ENCODE peak calls at places on chromosomes 2 and 18, in five cellular contexts. One of them, this sample, is unnamed. For H4K20me1, the result is how much of the 10 kb centered on the place peaks cover.

GRCh38 chr2:175111200-175111657 is 56.8 kb downstream of the ATF2 start:
- DNase-seq in H1: no peak
- DNase-seq in GM12878: peak
- DNase-seq in HepG2: peak
- DNase-seq in K562: peak
- DNase-seq in this sample: peak

GRCh38 chr18:79260023-79260422 is 135.7 kb upstream of the NFATC1 start:
- DNase-seq in H1: no peak
- DNase-seq in GM12878: no peak
- DNase-seq in HepG2: no peak
- DNase-seq in K562: no peak
- DNase-seq in this sample: no peak

GRCh38 chr2:45748239-45748638 is 96.8 kb downstream of the PRKCE start:
- DNase-seq in H1: no peak
- DNase-seq in GM12878: no peak
- DNase-seq in K562: no peak
- DNase-seq in HepG2: no peak
- DNase-seq in this sample: no peak

GRCh38 chr18:70422061-70422965 is 133.5 kb downstream of the SOCS6 start:
- DNase-seq in K562: no peak
- DNase-seq in HepG2: peak
- DNase-seq in GM12878: no peak
- DNase-seq in H1: no peak
- DNase-seq in this sample: no peak

GRCh38 chr2:241194811-241195210 is 6.3 kb downstream of the ANO7 start:
- DNase-seq in GM12878: no peak
- DNase-seq in H1: no peak
- DNase-seq in K562: no peak
- DNase-seq in HepG2: no peak
- DNase-seq in this sample: no peak

GRCh38 chr2:45965841-45966498 is 314.5 kb downstream of the PRKCE start:
- DNase-seq in GM12878: no peak
- DNase-seq in H1: no peak
- DNase-seq in K562: no peak
- DNase-seq in HepG2: no peak
- DNase-seq in this sample: no peak

GRCh38 chr2:231429152-231429551 is 33.6 kb downstream of the B3GNT7 start:
- DNase-seq in HepG2: no peak
- DNase-seq in K562: no peak
- DNase-seq in GM12878: no peak
- DNase-seq in H1: no peak
- DNase-seq in this sample: peak

GRCh38 chr2:23420091-23420839 is 35.3 kb downstream of the KLHL29 start:
- DNase-seq in HepG2: no peak
- DNase-seq in GM12878: no peak
- DNase-seq in H1: peak
- DNase-seq in K562: no peak
- DNase-seq in this sample: no peak

GRCh38 chr2:45244928-45245327 is 235.7 kb upstream of the SIX2 start:
- DNase-seq in H1: no peak
- DNase-seq in HepG2: no peak
- DNase-seq in GM12878: no peak
- DNase-seq in K562: no peak
- DNase-seq in this sample: no peak

GRCh38 chr2:98569197-98569793 is 39.0 kb downstream of the COA5 start:
- DNase-seq in HepG2: peak
- DNase-seq in GM12878: no peak
- DNase-seq in K562: peak
- DNase-seq in H1: peak
- DNase-seq in this sample: peak

GRCh38 chr2:220783651-220784050 is 788.5 kb downstream of the EPHA4 start:
- DNase-seq in H1: no peak
- DNase-seq in GM12878: no peak
- DNase-seq in HepG2: no peak
- DNase-seq in K562: no peak
- DNase-seq in this sample: no peak

GRCh38 chr18:45255142-45255890 is 360.0 kb upstream of the SLC14A2 start:
- DNase-seq in H1: no peak
- DNase-seq in HepG2: no peak
- DNase-seq in K562: no peak
- DNase-seq in GM12878: no peak
- DNase-seq in this sample: peak

GRCh38 chr2:185417111-185417510 is 321.5 kb upstream of the FSIP2 start:
- DNase-seq in HepG2: no peak
- DNase-seq in H1: no peak
- DNase-seq in K562: no peak
- DNase-seq in GM12878: no peak
- DNase-seq in this sample: no peak

GRCh38 chr2:8312861-8313768 is 368.7 kb upstream of the ID2 start:
- DNase-seq in GM12878: peak
- DNase-seq in K562: peak
- DNase-seq in H1: peak
- DNase-seq in HepG2: no peak
- DNase-seq in this sample: no peak

GRCh38 chr2:16325613-16326510 is 339.8 kb downstream of the CYRIA start:
- DNase-seq in H1: no peak
- DNase-seq in GM12878: no peak
- DNase-seq in HepG2: no peak
- DNase-seq in K562: no peak
- DNase-seq in this sample: no peak

GRCh38 chr2:20635698-20636584 is 15.0 kb downstream of the HS1BP3 start:
- DNase-seq in GM12878: no peak
- DNase-seq in H1: peak
- DNase-seq in K562: peak
- DNase-seq in HepG2: peak
- DNase-seq in this sample: peak

GRCh38 chr2:113685471-113685870 is 58.4 kb downstream of the RABL2A start:
- DNase-seq in HepG2: no peak
- DNase-seq in K562: no peak
- DNase-seq in GM12878: no peak
- DNase-seq in H1: no peak
- DNase-seq in this sample: no peak

GRCh38 chr2:163553601-163554000 is 182.2 kb downstream of the FIGN start:
- DNase-seq in K562: no peak
- DNase-seq in GM12878: no peak
- DNase-seq in H1: no peak
- DNase-seq in HepG2: no peak
- DNase-seq in this sample: no peak

GRCh38 chr2:236172238-236172865 is 4.2 kb upstream of the GBX2 start:
- DNase-seq in H1: peak
- DNase-seq in K562: no peak
- DNase-seq in HepG2: no peak
- DNase-seq in GM12878: no peak
- DNase-seq in this sample: peak

GRCh38 chr2:236176417-236176816 is 8.2 kb upstream of the GBX2 start:
- DNase-seq in GM12878: no peak
- DNase-seq in K562: peak
- DNase-seq in HepG2: peak
- DNase-seq in H1: peak
- DNase-seq in this sample: peak

GRCh38 chr2:236172866-236173733 is 4.9 kb upstream of the GBX2 start:
- DNase-seq in GM12878: no peak
- DNase-seq in H1: peak
- DNase-seq in K562: no peak
- DNase-seq in HepG2: peak
- DNase-seq in this sample: peak

GRCh38 chr2:236174608-236175001 is 6.4 kb upstream of the GBX2 start:
- DNase-seq in GM12878: no peak
- DNase-seq in HepG2: no peak
- DNase-seq in H1: no peak
- DNase-seq in K562: no peak
- DNase-seq in this sample: peak

GRCh38 chr2:236173734-236174607 is 5.8 kb upstream of the GBX2 start:
- DNase-seq in GM12878: no peak
- DNase-seq in H1: peak
- DNase-seq in HepG2: no peak
- DNase-seq in K562: no peak
- DNase-seq in this sample: peak
- TF ChIP-seq EZH2 in GM12878: no peak
- TF ChIP-seq EZH2 in H1: peak
- TF ChIP-seq EZH2 in HepG2: peak
- TF ChIP-seq EZH2 in K562: no peak
- TF ChIP-seq EZH2 in this sample: peak

GRCh38 chr2:64543006-64543697 is 19.0 kb downstream of the AFTPH start:
- DNase-seq in K562: no peak
- DNase-seq in HepG2: peak
- DNase-seq in H1: no peak
- DNase-seq in GM12878: no peak
- DNase-seq in this sample: no peak
- H4K20me1 ChIP-seq in K562: under half
- H4K20me1 ChIP-seq in HepG2: under half
- H4K20me1 ChIP-seq in H1: under half
- H4K20me1 ChIP-seq in GM12878: under half
- H4K20me1 ChIP-seq in this sample: under half

GRCh38 chr2:74552914-74553811 is 579 bp downstream of the LOXL3 start:
- DNase-seq in GM12878: no peak
- DNase-seq in H1: peak
- DNase-seq in K562: no peak
- DNase-seq in HepG2: no peak
- DNase-seq in this sample: peak
- TF ChIP-seq CREB1 in GM12878: no peak
- TF ChIP-seq CREB1 in H1: no peak
- TF ChIP-seq CREB1 in K562: no peak
- TF ChIP-seq CREB1 in HepG2: no peak
- TF ChIP-seq CREB1 in this sample: no peak

GRCh38 chr2:68318686-68319396 is 908 bp downstream of the CNRIP1 start:
- DNase-seq in HepG2: no peak
- DNase-seq in K562: no peak
- DNase-seq in GM12878: no peak
- DNase-seq in H1: no peak
- DNase-seq in this sample: peak
- TF ChIP-seq EZH2 in HepG2: no peak
- TF ChIP-seq EZH2 in K562: no peak
- TF ChIP-seq EZH2 in GM12878: no peak
- TF ChIP-seq EZH2 in H1: peak
- TF ChIP-seq EZH2 in this sample: peak

GRCh38 chr2:150042844-150043503 is 444.5 kb downstream of the RND3 start:
- DNase-seq in GM12878: no peak
- DNase-seq in HepG2: no peak
- DNase-seq in K562: no peak
- DNase-seq in H1: no peak
- DNase-seq in this sample: no peak
- H4K20me1 ChIP-seq in GM12878: under half
- H4K20me1 ChIP-seq in HepG2: under half
- H4K20me1 ChIP-seq in K562: under half
- H4K20me1 ChIP-seq in H1: under half
- H4K20me1 ChIP-seq in this sample: under half

GRCh38 chr2:137173514-137173913 is 408.2 kb downstream of the THSD7B start:
- DNase-seq in GM12878: peak
- DNase-seq in HepG2: peak
- DNase-seq in K562: no peak
- DNase-seq in H1: no peak
- DNase-seq in this sample: peak
- TF ChIP-seq CREB1 in GM12878: no peak
- TF ChIP-seq CREB1 in HepG2: no peak
- TF ChIP-seq CREB1 in K562: no peak
- TF ChIP-seq CREB1 in H1: no peak
- TF ChIP-seq CREB1 in this sample: no peak

GRCh38 chr2:78993518-78994148 is 31.9 kb upstream of the REG3G start:
- DNase-seq in GM12878: no peak
- DNase-seq in K562: no peak
- DNase-seq in HepG2: no peak
- DNase-seq in H1: peak
- DNase-seq in this sample: peak

GRCh38 chr2:78992451-78992806 is 33.1 kb upstream of the REG3G start:
- DNase-seq in K562: no peak
- DNase-seq in GM12878: no peak
- DNase-seq in HepG2: peak
- DNase-seq in H1: peak
- DNase-seq in this sample: peak

GRCh38 chr2:78994789-78995188 is 30.7 kb upstream of the REG3G start:
- DNase-seq in HepG2: no peak
- DNase-seq in GM12878: no peak
- DNase-seq in H1: no peak
- DNase-seq in K562: no peak
- DNase-seq in this sample: no peak

GRCh38 chr2:78992807-78993517 is 32.5 kb upstream of the REG3G start:
- DNase-seq in K562: no peak
- DNase-seq in HepG2: no peak
- DNase-seq in H1: peak
- DNase-seq in GM12878: no peak
- DNase-seq in this sample: peak
- TF ChIP-seq EZH2 in K562: no peak
- TF ChIP-seq EZH2 in HepG2: peak
- TF ChIP-seq EZH2 in H1: no peak
- TF ChIP-seq EZH2 in GM12878: no peak
- TF ChIP-seq EZH2 in this sample: peak

GRCh38 chr2:109275120-109276040 is 146.4 kb downstream of the SH3RF3 start:
- DNase-seq in GM12878: no peak
- DNase-seq in K562: no peak
- DNase-seq in HepG2: no peak
- DNase-seq in H1: no peak
- DNase-seq in this sample: no peak
- H4K20me1 ChIP-seq in GM12878: under half
- H4K20me1 ChIP-seq in K562: under half
- H4K20me1 ChIP-seq in HepG2: under half
- H4K20me1 ChIP-seq in H1: under half
- H4K20me1 ChIP-seq in this sample: under half

GRCh38 chr2:238119756-238120462 is 18.6 kb upstream of the KLHL30 start:
- DNase-seq in K562: no peak
- DNase-seq in HepG2: no peak
- DNase-seq in H1: no peak
- DNase-seq in GM12878: no peak
- DNase-seq in this sample: no peak
- TF ChIP-seq CREB1 in K562: no peak
- TF ChIP-seq CREB1 in HepG2: no peak
- TF ChIP-seq CREB1 in H1: no peak
- TF ChIP-seq CREB1 in GM12878: no peak
- TF ChIP-seq CREB1 in this sample: no peak

GRCh38 chr2:120344991-120345975 is 653 bp upstream of the INHBB start:
- DNase-seq in H1: peak
- DNase-seq in HepG2: no peak
- DNase-seq in K562: no peak
- DNase-seq in GM12878: no peak
- DNase-seq in this sample: peak
- TF ChIP-seq EZH2 in H1: peak
- TF ChIP-seq EZH2 in HepG2: peak
- TF ChIP-seq EZH2 in K562: no peak
- TF ChIP-seq EZH2 in GM12878: no peak
- TF ChIP-seq EZH2 in this sample: peak